ENCODE peak calls at places on chromosomes 7 and 10, in four cellular contexts. T is endothelial cell of umbilical vein, V is mammary epithelial cell, W is HepG2. M is an unnamed sample.

GRCh38 chr10:38979535-38979934 is 885.4 kb downstream of the ZNF37A start:
- DNase-seq in V (no peak), T (no peak), W (no peak), M (no peak)

GRCh38 chr10:44332465-44332864 is 52.4 kb downstream of the CXCL12 start:
- DNase-seq in T (no peak), W (no peak), V (no peak), M (peak)

GRCh38 chr10:69819713-69820506 is 18.2 kb downstream of the COL13A1 start:
- DNase-seq in W (no peak), V (no peak), T (peak), M (no peak)

GRCh38 chr7:128192497-128193142 is 48.5 kb upstream of the LEP start:
- DNase-seq in W (no peak), V (no peak), T (no peak), M (no peak)

GRCh38 chr7:147298611-147299043 is 1182.0 kb downstream of the CNTNAP2 start:
- DNase-seq in W (no peak), T (no peak), V (no peak), M (no peak)

GRCh38 chr10:70093335-70093944 is 39.2 kb downstream of the AIFM2 start:
- DNase-seq in V (no peak), T (no peak), W (no peak), M (no peak)

GRCh38 chr7:9981950-9982349 is 991.7 kb upstream of the PHF14 start:
- DNase-seq in T (no peak), V (no peak), W (no peak), M (no peak)

GRCh38 chr7:85094046-85094720 is 92.7 kb downstream of the SEMA3D start:
- DNase-seq in V (no peak), W (no peak), T (no peak), M (no peak)

GRCh38 chr7:132575336-132575986 is 809 bp downstream of the PLXNA4 start:
- DNase-seq in V (no peak), W (no peak), T (peak), M (no peak)

GRCh38 chr7:84025332-84025927 is 169.2 kb downstream of the SEMA3A start:
- DNase-seq in V (peak), W (peak), T (peak), M (peak)

GRCh38 chr10:95459446-95459845 is 101.7 kb downstream of the SORBS1 start:
- DNase-seq in W (peak), V (no peak), T (no peak), M (no peak)

GRCh38 chr10:79186742-79187544 is 118.2 kb downstream of the ZMIZ1 start:
- DNase-seq in T (no peak), W (no peak), V (no peak), M (no peak)

GRCh38 chr10:36181421-36181820 is 539.3 kb upstream of the FZD8 start:
- DNase-seq in V (no peak), W (no peak), T (peak), M (no peak)

GRCh38 chr10:98486421-98486820 is 39.7 kb upstream of the HPS1 start:
- DNase-seq in T (no peak), W (no peak), V (peak), M (no peak)

GRCh38 chr10:110668443-110668842 is 24.3 kb downstream of the RBM20 start:
- DNase-seq in T (no peak), W (no peak), V (no peak), M (no peak)

GRCh38 chr10:110664483-110665420 is 20.6 kb downstream of the RBM20 start:
- DNase-seq in T (no peak), W (peak), V (peak), M (peak)

GRCh38 chr10:110670335-110670734 is 26.2 kb downstream of the RBM20 start:
- DNase-seq in T (no peak), V (no peak), W (no peak), M (no peak)

GRCh38 chr10:110667620-110668343 is 23.6 kb downstream of the RBM20 start:
- DNase-seq in V (no peak), W (no peak), T (no peak), M (no peak)

GRCh38 chr10:110666673-110667072 is 22.5 kb downstream of the RBM20 start:
- DNase-seq in W (no peak), T (no peak), V (no peak), M (no peak)
- H2AFZ ChIP-seq in W (no peak), T (no peak), V (no peak), M (no peak)

DNA sequence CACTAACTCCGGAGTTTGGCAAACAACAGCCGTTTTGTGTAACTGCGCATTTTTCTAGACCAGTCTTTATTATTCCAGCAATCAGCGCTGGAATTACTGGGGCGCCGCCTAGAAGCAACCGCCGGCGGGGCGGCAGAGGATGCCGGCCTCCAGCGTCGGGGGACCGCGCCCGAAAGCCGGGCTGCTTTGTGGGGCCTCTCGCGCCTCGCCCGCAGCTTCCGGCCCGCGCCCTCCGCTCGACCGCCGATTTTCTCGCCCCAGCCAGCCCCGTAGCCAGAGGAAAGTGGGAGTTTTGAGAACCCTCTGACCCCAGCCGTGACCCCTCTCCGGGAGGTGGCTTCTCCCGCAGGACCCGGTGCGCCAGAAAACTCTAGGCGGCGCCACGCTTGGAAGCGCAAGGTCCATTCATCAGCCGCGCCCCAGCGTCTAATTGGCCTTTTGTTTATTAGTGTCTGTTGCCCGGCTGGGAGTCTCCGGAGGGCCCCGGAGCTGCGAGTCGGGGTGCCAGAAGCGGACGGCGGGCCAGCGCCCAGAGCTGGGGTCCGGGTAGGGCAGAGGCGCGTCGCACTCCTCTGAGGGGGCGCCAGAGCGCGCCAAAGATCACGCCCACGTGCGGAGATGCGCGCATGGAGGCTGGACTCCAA is 10.7 kb downstream of the EMX2 start:
- DNase-seq in W (no peak), V (no peak), T (no peak), M (no peak)
- H2AFZ ChIP-seq in W (no peak), V (no peak), T (no peak), M (no peak)

DNA sequence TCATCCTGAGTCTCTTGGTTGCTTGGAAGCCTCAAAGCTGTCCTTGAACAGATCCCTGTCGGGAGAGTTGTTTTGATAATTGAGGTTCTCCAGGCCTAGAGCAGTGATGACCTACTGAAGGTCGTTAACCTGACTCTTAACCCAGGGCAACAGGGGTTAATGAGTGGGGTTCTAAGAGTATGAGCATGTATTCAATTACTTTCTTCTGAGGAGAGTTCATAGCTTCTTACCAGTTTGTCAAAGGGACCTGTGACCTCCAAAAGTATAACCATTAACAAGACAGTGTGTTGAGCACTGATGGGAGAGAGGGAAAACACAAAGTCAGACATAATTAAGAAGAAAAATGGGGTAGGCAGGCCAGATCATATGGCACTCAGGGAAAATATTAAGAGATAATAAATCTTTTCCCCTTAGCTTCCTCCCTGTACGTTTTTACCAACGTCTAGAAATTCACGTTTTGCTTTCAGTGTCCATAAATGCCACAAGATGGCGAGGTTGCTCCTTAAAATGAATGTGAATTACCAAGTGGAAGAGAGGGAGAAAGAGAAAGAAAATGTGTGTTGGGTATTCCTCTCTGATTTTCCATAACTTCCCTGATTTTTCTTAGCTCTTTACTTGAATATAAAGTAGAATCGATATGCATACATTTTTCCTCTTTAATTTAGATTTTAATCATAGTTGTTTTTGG is 97.6 kb downstream of the SUGCT start:
- DNase-seq in V (peak), T (peak), W (peak), M (peak)
- H2AFZ ChIP-seq in V (peak), T (peak), W (no peak), M (peak)

GRCh38 chr10:93815304-93816091 is 57.8 kb downstream of the LGI1 start:
- DNase-seq in T (no peak), W (no peak), V (peak), M (no peak)
- H2AFZ ChIP-seq in T (no peak), W (no peak), V (peak), M (no peak)

GRCh38 chr7:46707973-46708372 is 786.9 kb upstream of the IGFBP3 start:
- DNase-seq in T (no peak), V (peak), W (no peak), M (no peak)

GRCh38 chr7:46710927-46711326 is 789.9 kb upstream of the IGFBP3 start:
- DNase-seq in V (peak), T (no peak), W (no peak), M (no peak)

GRCh38 chr7:46705416-46706255 is 784.6 kb upstream of the IGFBP3 start:
- DNase-seq in T (no peak), V (no peak), W (no peak), M (no peak)
- H2AFZ ChIP-seq in T (no peak), V (no peak), W (no peak), M (no peak)

GRCh38 chr10:16437540-16437894 is 707 bp downstream of the PTER start:
- DNase-seq in T (no peak), W (peak), V (no peak), M (no peak)
- H2AFZ ChIP-seq in T (peak), W (no peak), V (peak), M (no peak)

GRCh38 chr10:49407552-49408137 is 11.8 kb upstream of the DRGX start:
- DNase-seq in W (peak), T (peak), V (peak), M (peak)
- H2AFZ ChIP-seq in W (no peak), T (no peak), V (no peak), M (no peak)

M was measured in PC-9.